ENCODE peak calls at places on chromosomes 2 and 18, in seven cellular contexts. One of them, this sample, is unnamed.

GRCh38 chr18:3836937-3837336 is 387.0 kb downstream of the TGIF1 start:
- DNase-seq in HTR-8/SVneo: no peak
- DNase-seq in effector memory CD8-positive, alpha-beta T cell: no peak
- DNase-seq in AG20443: no peak
- DNase-seq in neural crest cell: no peak
- DNase-seq in fibroblast of pulmonary artery: no peak
- DNase-seq in activated naive CD8-positive, alpha-beta T cell treated with anti-CD3 and anti-CD28 coated beads, Interleukin-2, amount 50 U/mL, for 24 hours: no peak
- DNase-seq in this sample: no peak

GRCh38 chr2:69222984-69223658 is 163.9 kb downstream of the GFPT1 start:
- DNase-seq in HTR-8/SVneo: no peak
- DNase-seq in activated naive CD8-positive, alpha-beta T cell treated with anti-CD3 and anti-CD28 coated beads, Interleukin-2, amount 50 U/mL, for 24 hours: no peak
- DNase-seq in effector memory CD8-positive, alpha-beta T cell: no peak
- DNase-seq in neural crest cell: no peak
- DNase-seq in AG20443: peak; percentile 32
- DNase-seq in fibroblast of pulmonary artery: peak; percentile 89
- DNase-seq in this sample: no peak

GRCh38 chr2:104863585-104864279 is 9.8 kb downstream of the POU3F3 start:
- DNase-seq in AG20443: no peak
- DNase-seq in HTR-8/SVneo: no peak
- DNase-seq in activated naive CD8-positive, alpha-beta T cell treated with anti-CD3 and anti-CD28 coated beads, Interleukin-2, amount 50 U/mL, for 24 hours: no peak
- DNase-seq in fibroblast of pulmonary artery: no peak
- DNase-seq in effector memory CD8-positive, alpha-beta T cell: no peak
- DNase-seq in neural crest cell: peak; percentile 29
- DNase-seq in this sample: no peak

GRCh38 chr2:224638338-224638823 is 53.2 kb upstream of the CUL3 start:
- DNase-seq in HTR-8/SVneo: no peak
- DNase-seq in effector memory CD8-positive, alpha-beta T cell: no peak
- DNase-seq in fibroblast of pulmonary artery: no peak
- DNase-seq in activated naive CD8-positive, alpha-beta T cell treated with anti-CD3 and anti-CD28 coated beads, Interleukin-2, amount 50 U/mL, for 24 hours: no peak
- DNase-seq in AG20443: no peak
- DNase-seq in neural crest cell: no peak
- DNase-seq in this sample: no peak

GRCh38 chr2:150528861-150529801 is 41.7 kb upstream of the RND3 start:
- DNase-seq in HTR-8/SVneo: peak; percentile 41
- DNase-seq in fibroblast of pulmonary artery: peak; percentile 80
- DNase-seq in effector memory CD8-positive, alpha-beta T cell: no peak
- DNase-seq in activated naive CD8-positive, alpha-beta T cell treated with anti-CD3 and anti-CD28 coated beads, Interleukin-2, amount 50 U/mL, for 24 hours: no peak
- DNase-seq in AG20443: peak; percentile 58
- DNase-seq in neural crest cell: no peak
- DNase-seq in this sample: no peak

GRCh38 chr2:7011376-7012083 is 94.3 kb downstream of the RNF144A start:
- DNase-seq in fibroblast of pulmonary artery: peak; percentile 94
- DNase-seq in neural crest cell: no peak
- DNase-seq in HTR-8/SVneo: no peak
- DNase-seq in AG20443: peak; percentile 45
- DNase-seq in effector memory CD8-positive, alpha-beta T cell: no peak
- DNase-seq in activated naive CD8-positive, alpha-beta T cell treated with anti-CD3 and anti-CD28 coated beads, Interleukin-2, amount 50 U/mL, for 24 hours: no peak
- DNase-seq in this sample: no peak

GRCh38 chr18:58723810-58724602 is 52.7 kb downstream of the MALT1 start:
- DNase-seq in effector memory CD8-positive, alpha-beta T cell: no peak
- DNase-seq in neural crest cell: no peak
- DNase-seq in fibroblast of pulmonary artery: peak; percentile 58
- DNase-seq in HTR-8/SVneo: no peak
- DNase-seq in activated naive CD8-positive, alpha-beta T cell treated with anti-CD3 and anti-CD28 coated beads, Interleukin-2, amount 50 U/mL, for 24 hours: no peak
- DNase-seq in AG20443: peak; percentile 62
- DNase-seq in this sample: no peak

GRCh38 chr2:26847663-26848335 is at the start of gene DPYSL5:
- DNase-seq in HTR-8/SVneo: no peak
- DNase-seq in neural crest cell: peak; percentile 86
- DNase-seq in effector memory CD8-positive, alpha-beta T cell: no peak
- DNase-seq in fibroblast of pulmonary artery: no peak
- DNase-seq in AG20443: no peak
- DNase-seq in activated naive CD8-positive, alpha-beta T cell treated with anti-CD3 and anti-CD28 coated beads, Interleukin-2, amount 50 U/mL, for 24 hours: peak; percentile 15
- DNase-seq in this sample: peak; percentile 10

GRCh38 chr2:36653967-36654694 is 42.4 kb upstream of the VIT start:
- DNase-seq in effector memory CD8-positive, alpha-beta T cell: no peak
- DNase-seq in activated naive CD8-positive, alpha-beta T cell treated with anti-CD3 and anti-CD28 coated beads, Interleukin-2, amount 50 U/mL, for 24 hours: no peak
- DNase-seq in neural crest cell: no peak
- DNase-seq in AG20443: no peak
- DNase-seq in HTR-8/SVneo: no peak
- DNase-seq in fibroblast of pulmonary artery: no peak
- DNase-seq in this sample: no peak

GRCh38 chr2:176093145-176093888 is 796 bp downstream of the HOXD13 start:
- DNase-seq in fibroblast of pulmonary artery: no peak
- DNase-seq in activated naive CD8-positive, alpha-beta T cell treated with anti-CD3 and anti-CD28 coated beads, Interleukin-2, amount 50 U/mL, for 24 hours: no peak
- DNase-seq in AG20443: peak; percentile 80
- DNase-seq in effector memory CD8-positive, alpha-beta T cell: no peak
- DNase-seq in neural crest cell: no peak
- DNase-seq in HTR-8/SVneo: no peak
- DNase-seq in this sample: no peak

GRCh38 chr2:31008571-31009114 is 129.6 kb downstream of the GALNT14 start:
- DNase-seq in activated naive CD8-positive, alpha-beta T cell treated with anti-CD3 and anti-CD28 coated beads, Interleukin-2, amount 50 U/mL, for 24 hours: no peak
- DNase-seq in AG20443: no peak
- DNase-seq in effector memory CD8-positive, alpha-beta T cell: no peak
- DNase-seq in fibroblast of pulmonary artery: no peak
- DNase-seq in neural crest cell: no peak
- DNase-seq in HTR-8/SVneo: no peak
- DNase-seq in this sample: no peak

GRCh38 chr2:100290718-100291151 is 31.6 kb downstream of the LONRF2 start:
- DNase-seq in fibroblast of pulmonary artery: no peak
- DNase-seq in neural crest cell: no peak
- DNase-seq in activated naive CD8-positive, alpha-beta T cell treated with anti-CD3 and anti-CD28 coated beads, Interleukin-2, amount 50 U/mL, for 24 hours: no peak
- DNase-seq in HTR-8/SVneo: no peak
- DNase-seq in effector memory CD8-positive, alpha-beta T cell: no peak
- DNase-seq in AG20443: no peak
- DNase-seq in this sample: no peak

GRCh38 chr2:42367835-42368234 is 6.8 kb upstream of the COX7A2L start:
- DNase-seq in effector memory CD8-positive, alpha-beta T cell: no peak
- DNase-seq in HTR-8/SVneo: no peak
- DNase-seq in AG20443: peak; percentile 30
- DNase-seq in activated naive CD8-positive, alpha-beta T cell treated with anti-CD3 and anti-CD28 coated beads, Interleukin-2, amount 50 U/mL, for 24 hours: no peak
- DNase-seq in fibroblast of pulmonary artery: no peak
- DNase-seq in neural crest cell: no peak
- DNase-seq in this sample: no peak

GRCh38 chr2:174442546-174443510 is 44.0 kb downstream of the GPR155 start:
- DNase-seq in neural crest cell: no peak
- DNase-seq in HTR-8/SVneo: peak; percentile 81
- DNase-seq in AG20443: peak; percentile 90
- DNase-seq in activated naive CD8-positive, alpha-beta T cell treated with anti-CD3 and anti-CD28 coated beads, Interleukin-2, amount 50 U/mL, for 24 hours: no peak
- DNase-seq in effector memory CD8-positive, alpha-beta T cell: no peak
- DNase-seq in fibroblast of pulmonary artery: peak; percentile 85
- DNase-seq in this sample: peak; percentile 26

GRCh38 chr2:177724398-177725287 is 332.1 kb downstream of the AGPS start:
- DNase-seq in activated naive CD8-positive, alpha-beta T cell treated with anti-CD3 and anti-CD28 coated beads, Interleukin-2, amount 50 U/mL, for 24 hours: peak; percentile 43
- DNase-seq in AG20443: peak; percentile 78
- DNase-seq in fibroblast of pulmonary artery: peak; percentile 68
- DNase-seq in effector memory CD8-positive, alpha-beta T cell: peak; percentile 9
- DNase-seq in neural crest cell: peak; percentile 77
- DNase-seq in HTR-8/SVneo: peak; percentile 49
- DNase-seq in this sample: peak; percentile 27

GRCh38 chr2:3780477-3781402 is 77.4 kb downstream of the DCDC2C start:
- DNase-seq in AG20443: peak; percentile 47
- DNase-seq in fibroblast of pulmonary artery: peak; percentile 41
- DNase-seq in neural crest cell: peak; percentile 55
- DNase-seq in activated naive CD8-positive, alpha-beta T cell treated with anti-CD3 and anti-CD28 coated beads, Interleukin-2, amount 50 U/mL, for 24 hours: peak; percentile 60
- DNase-seq in HTR-8/SVneo: peak; percentile 26
- DNase-seq in effector memory CD8-positive, alpha-beta T cell: no peak
- DNase-seq in this sample: peak; percentile 46

GRCh38 chr2:33372940-33373553 is 103.4 kb upstream of the RASGRP3 start:
- DNase-seq in HTR-8/SVneo: peak; percentile 46
- DNase-seq in neural crest cell: no peak
- DNase-seq in activated naive CD8-positive, alpha-beta T cell treated with anti-CD3 and anti-CD28 coated beads, Interleukin-2, amount 50 U/mL, for 24 hours: peak; percentile 7
- DNase-seq in effector memory CD8-positive, alpha-beta T cell: peak; percentile 33
- DNase-seq in AG20443: no peak
- DNase-seq in fibroblast of pulmonary artery: peak; percentile 55
- DNase-seq in this sample: peak; percentile 47

GRCh38 chr2:185796758-185797157 is 58.2 kb downstream of the FSIP2 start:
- DNase-seq in activated naive CD8-positive, alpha-beta T cell treated with anti-CD3 and anti-CD28 coated beads, Interleukin-2, amount 50 U/mL, for 24 hours: no peak
- DNase-seq in AG20443: no peak
- DNase-seq in fibroblast of pulmonary artery: no peak
- DNase-seq in effector memory CD8-positive, alpha-beta T cell: no peak
- DNase-seq in HTR-8/SVneo: no peak
- DNase-seq in neural crest cell: no peak
- DNase-seq in this sample: no peak

GRCh38 chr2:215105607-215106354 is 32.6 kb downstream of the ABCA12 start:
- DNase-seq in HTR-8/SVneo: peak; percentile 8
- DNase-seq in fibroblast of pulmonary artery: peak; percentile 3
- DNase-seq in neural crest cell: no peak
- DNase-seq in effector memory CD8-positive, alpha-beta T cell: no peak
- DNase-seq in activated naive CD8-positive, alpha-beta T cell treated with anti-CD3 and anti-CD28 coated beads, Interleukin-2, amount 50 U/mL, for 24 hours: no peak
- DNase-seq in AG20443: peak; percentile 21
- DNase-seq in this sample: no peak

GRCh38 chr2:168490916-168491605 is 35.0 kb downstream of the CERS6 start:
- DNase-seq in HTR-8/SVneo: no peak
- DNase-seq in effector memory CD8-positive, alpha-beta T cell: no peak
- DNase-seq in activated naive CD8-positive, alpha-beta T cell treated with anti-CD3 and anti-CD28 coated beads, Interleukin-2, amount 50 U/mL, for 24 hours: peak; percentile 14
- DNase-seq in fibroblast of pulmonary artery: no peak
- DNase-seq in neural crest cell: no peak
- DNase-seq in AG20443: no peak
- DNase-seq in this sample: no peak

GRCh38 chr18:22183647-22184161 is 14.3 kb downstream of the GATA6 start:
- DNase-seq in activated naive CD8-positive, alpha-beta T cell treated with anti-CD3 and anti-CD28 coated beads, Interleukin-2, amount 50 U/mL, for 24 hours: no peak
- DNase-seq in fibroblast of pulmonary artery: no peak
- DNase-seq in HTR-8/SVneo: no peak
- DNase-seq in neural crest cell: no peak
- DNase-seq in AG20443: no peak
- DNase-seq in effector memory CD8-positive, alpha-beta T cell: no peak
- DNase-seq in this sample: no peak

GRCh38 chr2:147855977-147856376 is 11.1 kb downstream of the ACVR2A start:
- DNase-seq in activated naive CD8-positive, alpha-beta T cell treated with anti-CD3 and anti-CD28 coated beads, Interleukin-2, amount 50 U/mL, for 24 hours: no peak
- DNase-seq in HTR-8/SVneo: no peak
- DNase-seq in fibroblast of pulmonary artery: no peak
- DNase-seq in neural crest cell: no peak
- DNase-seq in effector memory CD8-positive, alpha-beta T cell: no peak
- DNase-seq in AG20443: no peak
- DNase-seq in this sample: no peak